ENCODE peak calls at places on chromosome 10, in four cellular contexts. S is thyroid gland, O is A549, H is fibroblast of the aortic adventitia. K is an unnamed sample.

GRCh38 chr10:84987039-84987438 is 658.6 kb downstream of the CCSER2 start:
- DNase-seq in H (no peak), O (no peak), S (no peak), K (no peak)

GRCh38 chr10:68145705-68146104 is 36.4 kb downstream of the MYPN start:
- DNase-seq in H (no peak), O (no peak), S (no peak), K (no peak)

GRCh38 chr10:22626784-22627183 is 87.6 kb downstream of the PIP4K2A start:
- DNase-seq in H (no peak), S (no peak), O (no peak), K (no peak)

GRCh38 chr10:87861953-87862643 is 1.2 kb downstream of the KLLN start:
- DNase-seq in H (peak; percentile 99), S (peak; percentile 98), O (peak; percentile 91), K (peak; percentile 95)

GRCh38 chr10:122294006-122294405 is 22.9 kb downstream of the BTBD16 start:
- DNase-seq in H (no peak), S (no peak), O (no peak), K (peak; percentile 20)

GRCh38 chr10:11515596-11516418 is 95.6 kb downstream of the USP6NL start:
- DNase-seq in S (peak; percentile 50), O (peak; percentile 28), H (peak; percentile 81), K (peak; percentile 66)

GRCh38 chr10:23053036-23053435 is 42.3 kb upstream of the MSRB2 start:
- DNase-seq in H (peak; percentile 43), S (peak; percentile 85), O (no peak), K (no peak)

GRCh38 chr10:75117996-75118395 is 6.5 kb downstream of the SAMD8 start:
- DNase-seq in O (no peak), S (no peak), H (peak; percentile 64), K (no peak)

GRCh38 chr10:102408728-102409603 is 9.6 kb downstream of the PSD start:
- DNase-seq in S (no peak), H (no peak), O (no peak), K (peak; percentile 58)

GRCh38 chr10:84012831-84013458 is 126.4 kb upstream of the GHITM start:
- DNase-seq in H (no peak), S (no peak), O (no peak), K (no peak)

GRCh38 chr10:94546616-94547175 is 1.1 kb downstream of the HELLS start:
- DNase-seq in O (peak; percentile 19), S (no peak), H (peak; percentile 18), K (peak; percentile 8)

GRCh38 chr10:96556003-96556402 is 30.8 kb downstream of the TM9SF3 start:
- DNase-seq in O (no peak), H (peak; percentile 11), S (peak; percentile 34), K (peak; percentile 11)

GRCh38 chr10:31320179-31320597 is 1.2 kb downstream of the ZEB1 start:
- DNase-seq in O (peak; percentile 17), H (no peak), S (peak; percentile 62), K (no peak)

GRCh38 chr10:115972426-115972825 is 300.6 kb downstream of the GFRA1 start:
- DNase-seq in S (no peak), O (no peak), H (no peak), K (no peak)

GRCh38 chr10:123790132-123790885 is 101.3 kb downstream of the CPXM2 start:
- DNase-seq in H (no peak), S (no peak), O (no peak), K (no peak)

GRCh38 chr10:68180490-68180889 is 51.4 kb downstream of the ATOH7 start:
- DNase-seq in H (no peak), O (no peak), S (no peak), K (no peak)

GRCh38 chr10:47116445-47116844 is 183.6 kb upstream of the GDF10 start:
- DNase-seq in O (no peak), H (no peak), S (no peak), K (no peak)

GRCh38 chr10:125994601-125995000 is 98.2 kb downstream of the FANK1 start:
- DNase-seq in O (no peak), S (no peak), H (no peak), K (no peak)

GRCh38 chr10:99654791-99655190 is 4.5 kb upstream of the ENTPD7 start:
- DNase-seq in S (no peak), H (no peak), O (no peak), K (no peak)

GRCh38 chr10:110430369-110431273 is 67.1 kb upstream of the DUSP5 start:
- DNase-seq in S (no peak), O (no peak), H (peak; percentile 43), K (no peak)

GRCh38 chr10:14181197-14181936 is 149.4 kb downstream of the FRMD4A start:
- DNase-seq in H (no peak), O (no peak), S (no peak), K (no peak)

GRCh38 chr10:71724539-71724938 is 5.0 kb upstream of the C10orf105 start:
- DNase-seq in H (no peak), O (no peak), S (no peak), K (no peak)

GRCh38 chr10:132450825-132451505 is 54.0 kb downstream of the PWWP2B start:
- DNase-seq in O (no peak), S (no peak), H (no peak), K (no peak)

GRCh38 chr10:35386594-35387174 is 50.4 kb downstream of the CCNY start:
- DNase-seq in O (no peak), H (peak; percentile 42), S (peak; percentile 68), K (peak; percentile 20)

GRCh38 chr10:132699411-132700167 is 86.4 kb downstream of the NKX6-2 start:
- DNase-seq in S (no peak), O (no peak), H (no peak), K (no peak)

K was measured in NCI-H146.